ENCODE peak calls at places on chromosomes 11 and 22, in nine cellular contexts. O, B, J, C, Z, Q, F, N and R are unnamed samples.
A peak's percentile ranks its signal among the peaks of the same experiment; 100 is the strongest.

GRCh38 chr11:44978961-44979331 is 28.3 kb upstream of the TP53I11 start:
- DNase-seq in N (no peak), J (no peak), B (no peak), O (peak; percentile 84), Q (peak; percentile 94), F (no peak), Z (no peak), C (no peak), R (no peak)

GRCh38 chr11:1570001-1570453 is 2.0 kb downstream of the DUSP8 start:
- DNase-seq in Q (no peak), B (no peak), N (no peak), Z (no peak), O (peak; percentile 59), F (no peak), C (no peak), J (no peak), R (no peak)

GRCh38 chr11:2679011-2679676 is 20.6 kb downstream of the KCNQ1OT1 start:
- DNase-seq in Z (no peak), Q (no peak), O (no peak), J (no peak), C (no peak), B (no peak), N (no peak), F (no peak), R (no peak)

GRCh38 chr11:32451808-32452207 is 16.5 kb upstream of the WT1 start:
- DNase-seq in B (no peak), N (no peak), O (no peak), Q (no peak), C (no peak), Z (no peak), F (no peak), J (no peak), R (no peak)

GRCh38 chr11:32012066-32012465 is 78.8 kb upstream of the RCN1 start:
- DNase-seq in F (no peak), C (no peak), Z (no peak), N (no peak), O (no peak), Q (no peak), J (no peak), B (no peak), R (no peak)

GRCh38 chr11:68048681-68049508 is 10.1 kb downstream of the TCIRG1 start:
- DNase-seq in O (no peak), N (no peak), J (no peak), B (no peak), Q (no peak), Z (no peak), C (no peak), F (no peak), R (no peak)

GRCh38 chr11:121829159-121829643 is 286.8 kb downstream of the BLID start:
- DNase-seq in N (no peak), B (no peak), C (no peak), O (no peak), F (peak; percentile 96), Z (peak; percentile 98), J (no peak), Q (no peak), R (no peak)

GRCh38 chr11:88827018-88827676 is 238.6 kb downstream of the GRM5 start:
- DNase-seq in F (no peak), Z (no peak), B (no peak), Q (no peak), O (no peak), C (no peak), J (no peak), N (no peak), R (no peak)

GRCh38 chr11:113906038-113906437 is 1.4 kb downstream of the HTR3B start:
- DNase-seq in N (no peak), Q (no peak), F (peak; percentile 8), J (no peak), Z (peak; percentile 23), B (peak; percentile 48), C (peak; percentile 76), O (no peak), R (no peak)

GRCh38 chr11:62345862-62346261 is 8.6 kb downstream of the ASRGL1 start:
- DNase-seq in C (no peak), F (no peak), J (no peak), Q (no peak), Z (no peak), B (no peak), N (no peak), O (no peak), R (no peak)

GRCh38 chr11:82790723-82791487 is 57.2 kb upstream of the FAM181B start:
- DNase-seq in B (no peak), Q (peak; percentile 47), N (no peak), O (no peak), Z (no peak), F (no peak), C (no peak), J (no peak), R (no peak)

GRCh38 chr22:36151006-36151595 is 9.5 kb downstream of the APOL3 start:
- DNase-seq in Z (no peak), B (no peak), F (no peak), J (no peak), N (no peak), C (no peak), Q (no peak), O (no peak), R (no peak)

GRCh38 chr11:32353884-32354283 is 81.5 kb downstream of the WT1 start:
- DNase-seq in Z (no peak), F (no peak), J (no peak), O (no peak), N (no peak), B (no peak), C (no peak), Q (no peak), R (no peak)

GRCh38 chr11:70078095-70078795 is at the start of gene ANO1:
- DNase-seq in Z (no peak), Q (no peak), B (no peak), J (no peak), N (no peak), F (no peak), C (peak; percentile 58), O (no peak), R (no peak)

GRCh38 chr11:45692808-45693453 is 27.5 kb upstream of the CHST1 start:
- DNase-seq in J (no peak), O (no peak), Q (no peak), Z (no peak), C (no peak), B (no peak), F (no peak), N (no peak), R (no peak)

GRCh38 chr22:48516571-48516970 is 1311.1 kb downstream of the BRD1 start:
- DNase-seq in N (no peak), C (no peak), J (no peak), F (no peak), O (no peak), Z (no peak), Q (no peak), B (no peak), R (no peak)

GRCh38 chr11:69035959-69036340 is 12.8 kb upstream of the TPCN2 start:
- DNase-seq in C (no peak), J (no peak), B (no peak), N (no peak), Q (no peak), O (peak; percentile 52), F (no peak), Z (peak; percentile 51), R (no peak)

GRCh38 chr11:94767701-94768601 is at the start of gene AMOTL1:
- DNase-seq in B (peak; percentile 72), Q (peak; percentile 96), C (peak; percentile 94), O (peak; percentile 79), F (peak; percentile 33), J (peak; percentile 62), N (peak; percentile 28), Z (peak; percentile 92), R (peak; percentile 77)

GRCh38 chr11:117919326-117920275 is 9.6 kb downstream of the TMPRSS13 start:
- DNase-seq in O (no peak), J (no peak), C (no peak), F (no peak), B (no peak), N (no peak), Q (no peak), Z (no peak), R (no peak)

GRCh38 chr11:614583-615452 is 932 bp downstream of the IRF7 start:
- DNase-seq in O (peak; percentile 77), F (no peak), J (no peak), C (peak; percentile 16), Z (peak; percentile 36), Q (peak; percentile 14), N (no peak), B (no peak), R (no peak)

GRCh38 chr11:17314232-17314547 is 37.4 kb upstream of the NCR3LG1 start:
- DNase-seq in J (no peak), O (no peak), Z (peak; percentile 78), B (no peak), N (no peak), Q (no peak), F (peak; percentile 82), C (no peak), R (no peak)

GRCh38 chr22:41425704-41426365 is 20.8 kb downstream of the TOB2 start:
- DNase-seq in J (no peak), B (no peak), C (no peak), Z (no peak), Q (no peak), O (no peak), F (no peak), N (peak; percentile 64), R (no peak)

GRCh38 chr11:69892237-69892985 is 73.2 kb upstream of the FGF3 start:
- DNase-seq in C (peak; percentile 65), N (no peak), Z (no peak), B (no peak), J (no peak), F (no peak), Q (no peak), O (peak; percentile 29), R (peak; percentile 70)

GRCh38 chr22:45101828-45102227 is 61.9 kb upstream of the NUP50 start:
- DNase-seq in Q (peak; percentile 60), J (no peak), N (peak; percentile 34), Z (peak; percentile 70), C (peak; percentile 80), O (no peak), F (no peak), B (peak; percentile 46), R (peak; percentile 78)

GRCh38 chr11:108693852-108694251 is 29.0 kb downstream of the DDX10 start:
- DNase-seq in J (no peak), C (no peak), B (no peak), Q (no peak), F (no peak), Z (peak; percentile 76), N (no peak), O (no peak), R (no peak)

GRCh38 chr11:117387992-117388765 is 60.5 kb downstream of the CEP164 start:
- DNase-seq in B (no peak), Q (no peak), O (no peak), F (peak; percentile 27), C (no peak), J (no peak), Z (peak; percentile 39), N (no peak), R (no peak)

GRCh38 chr11:90288207-90288821 is 65.5 kb upstream of the CHORDC1 start:
- DNase-seq in N (no peak), C (peak; percentile 56), O (no peak), F (no peak), Q (peak; percentile 37), B (peak; percentile 25), J (no peak), Z (peak; percentile 1), R (no peak)

GRCh38 chr22:24067587-24068376 is 56.7 kb downstream of the CABIN1 start:
- DNase-seq in Q (peak; percentile 57), F (no peak), O (no peak), B (no peak), Z (no peak), N (no peak), C (no peak), J (no peak), R (no peak)

GRCh38 chr22:26918236-26918635 is 260.8 kb downstream of the MIAT start:
- DNase-seq in O (no peak), N (no peak), C (no peak), J (no peak), B (no peak), F (no peak), Z (peak; percentile 25), Q (no peak), R (no peak)